ENCODE peak calls at places on chromosomes 1 and 21, in ten cellular contexts. I is A549, W is Calu3, F is lung, J is WTC11, R is GM12865, T is right lobe of liver, N is ovary, O is endothelial cell, P is AG10803. A is an unnamed sample.

GRCh38 chr1:23525558-23526174 is 5.4 kb downstream of the E2F2 start:
- DNase-seq in I (no peak), W (no peak), F (no peak), J (no peak), R (peak), T (no peak), N (no peak), O (no peak), P (no peak), A (no peak)

GRCh38 chr1:55286851-55287602 is 71.9 kb upstream of the USP24 start:
- DNase-seq in I (no peak), W (no peak), F (no peak), J (no peak), R (peak), T (no peak), N (no peak), O (no peak), P (no peak), A (no peak)

GRCh38 chr1:19009882-19010321 is 53.4 kb upstream of the IFFO2 start:
- DNase-seq in I (peak), W (peak), F (no peak), J (peak), R (no peak), T (no peak), N (no peak), O (no peak), P (peak), A (no peak)

GRCh38 chr1:27391511-27392095 is 819 bp upstream of the GPR3 start:
- DNase-seq in I (no peak), W (peak), F (no peak), J (peak), R (no peak), T (no peak), N (peak), O (no peak), P (no peak), A (no peak)

GRCh38 chr1:167650266-167651160 is 20.5 kb downstream of the RCSD1 start:
- DNase-seq in I (no peak), W (no peak), F (no peak), J (no peak), R (peak), T (no peak), N (no peak), O (no peak), P (no peak), A (no peak)

GRCh38 chr21:35138665-35139381 is 89.7 kb upstream of the RUNX1 start:
- DNase-seq in I (no peak), W (peak), F (no peak), J (no peak), R (peak), T (no peak), N (no peak), O (no peak), P (peak), A (peak)

GRCh38 chr1:70518106-70518505 is 107.0 kb downstream of the CTH start:
- DNase-seq in I (no peak), W (no peak), F (no peak), J (no peak), R (no peak), T (no peak), N (no peak), O (no peak), P (no peak), A (no peak)

GRCh38 chr1:80722611-80723010 is 1078.1 kb upstream of the ADGRL2 start:
- DNase-seq in I (no peak), W (no peak), F (no peak), J (no peak), R (no peak), T (no peak), N (no peak), O (no peak), P (no peak), A (no peak)

GRCh38 chr1:157170677-157171515 is 32.7 kb upstream of the ETV3 start:
- DNase-seq in I (peak), W (peak), F (peak), J (peak), R (peak), T (no peak), N (no peak), O (peak), P (peak), A (no peak)

GRCh38 chr1:30188329-30188728 is 535.1 kb downstream of the MATN1 start:
- DNase-seq in I (no peak), W (no peak), F (peak), J (no peak), R (no peak), T (no peak), N (no peak), O (no peak), P (no peak), A (no peak)

GRCh38 chr1:94855307-94855700 is 35.1 kb downstream of the SLC44A3 start:
- DNase-seq in I (no peak), W (no peak), F (no peak), J (no peak), R (no peak), T (no peak), N (no peak), O (no peak), P (no peak), A (no peak)

GRCh38 chr1:32813941-32814739 is 3.0 kb downstream of the YARS1 start:
- DNase-seq in I (no peak), W (no peak), F (no peak), J (no peak), R (no peak), T (no peak), N (peak), O (no peak), P (no peak), A (no peak)

GRCh38 chr1:12436817-12437599 is 181.0 kb downstream of the DHRS3 start:
- DNase-seq in I (no peak), W (no peak), F (no peak), J (no peak), R (no peak), T (no peak), N (no peak), O (no peak), P (peak), A (no peak)

GRCh38 chr1:161185282-161185682 is 8.0 kb upstream of the B4GALT3 start:
- DNase-seq in I (no peak), W (no peak), F (peak), J (no peak), R (peak), T (peak), N (peak), O (no peak), P (peak), A (peak)

GRCh38 chr1:46197551-46198025 is 646 bp downstream of the POMGNT1 start:
- DNase-seq in I (no peak), W (no peak), F (no peak), J (no peak), R (no peak), T (no peak), N (no peak), O (no peak), P (peak), A (no peak)

GRCh38 chr1:3366181-3367051 is 88.0 kb upstream of the ARHGEF16 start:
- DNase-seq in I (no peak), W (peak), F (no peak), J (no peak), R (no peak), T (no peak), N (no peak), O (no peak), P (no peak), A (no peak)

GRCh38 chr1:67211589-67212563 is 45.6 kb downstream of the IL23R start:
- DNase-seq in I (peak), W (peak), F (no peak), J (peak), R (peak), T (no peak), N (no peak), O (peak), P (peak), A (no peak)

GRCh38 chr1:245500546-245500945 is 345.8 kb downstream of the KIF26B start:
- DNase-seq in I (no peak), W (peak), F (no peak), J (no peak), R (no peak), T (no peak), N (no peak), O (no peak), P (peak), A (no peak)

GRCh38 chr21:45162115-45162514 is 87.7 kb downstream of the ADARB1 start:
- DNase-seq in I (no peak), W (no peak), F (peak), J (no peak), R (no peak), T (peak), N (no peak), O (no peak), P (no peak), A (no peak)

GRCh38 chr1:246136477-246136876 is 370.6 kb downstream of the SMYD3 start:
- DNase-seq in I (no peak), W (no peak), F (no peak), J (no peak), R (no peak), T (no peak), N (no peak), O (no peak), P (no peak), A (no peak)

GRCh38 chr1:232574867-232575523 is 54.9 kb downstream of the SIPA1L2 start:
- DNase-seq in I (no peak), W (no peak), F (no peak), J (no peak), R (no peak), T (no peak), N (no peak), O (no peak), P (no peak), A (no peak)

DNA sequence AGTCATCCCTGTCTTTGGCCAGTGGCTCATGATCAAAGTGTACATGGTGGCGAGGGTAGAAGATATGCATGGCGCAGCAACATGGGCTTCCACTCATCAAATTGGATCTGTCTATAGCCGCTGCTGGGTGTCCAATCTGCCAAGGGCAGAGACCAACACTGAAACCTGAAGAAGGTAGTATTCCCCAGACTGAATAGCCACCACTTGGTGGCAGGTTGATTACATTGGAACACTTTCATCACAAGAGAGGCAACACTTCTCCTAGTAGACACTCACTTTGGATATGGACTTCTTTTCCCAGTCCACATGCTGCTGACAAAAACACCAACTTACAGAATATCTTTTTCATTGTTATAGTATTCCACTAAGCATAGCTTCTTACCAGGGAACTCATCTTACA is 22.4 kb upstream of the PPM1J start:
- DNase-seq in I (no peak), W (no peak), F (no peak), J (no peak), R (no peak), T (no peak), N (no peak), O (no peak), P (no peak), A (no peak)
- TF ChIP-seq CTCF in I (no peak), W (no peak), F (no peak), J (no peak), R (no peak), T (no peak), N (no peak), O (no peak), P (no peak), A (no peak)

GRCh38 chr1:115476616-115477015 is 138.6 kb upstream of the NGF start:
- DNase-seq in I (no peak), W (no peak), F (no peak), J (no peak), R (no peak), T (no peak), N (no peak), O (no peak), P (peak), A (no peak)
- TF ChIP-seq CTCF in I (peak), W (no peak), F (no peak), J (no peak), R (no peak), T (peak), N (no peak), O (no peak), P (peak), A (no peak)

GRCh38 chr1:20090641-20091040 is 20.6 kb downstream of the PLA2G5 start:
- DNase-seq in I (no peak), W (no peak), F (no peak), J (no peak), R (no peak), T (no peak), N (no peak), O (no peak), P (no peak), A (no peak)

GRCh38 chr1:20090119-20090518 is 20.1 kb downstream of the PLA2G5 start:
- DNase-seq in I (no peak), W (no peak), F (no peak), J (no peak), R (no peak), T (no peak), N (no peak), O (no peak), P (no peak), A (no peak)

GRCh38 chr1:20086800-20087199 is 16.8 kb downstream of the PLA2G5 start:
- DNase-seq in I (no peak), W (no peak), F (no peak), J (no peak), R (no peak), T (no peak), N (no peak), O (no peak), P (no peak), A (no peak)

GRCh38 chr1:20089328-20090077 is 19.5 kb downstream of the PLA2G5 start:
- DNase-seq in I (peak), W (no peak), F (no peak), J (peak), R (no peak), T (no peak), N (no peak), O (no peak), P (no peak), A (no peak)

GRCh38 chr1:20087668-20088067 is 17.7 kb downstream of the PLA2G5 start:
- DNase-seq in I (peak), W (no peak), F (no peak), J (peak), R (peak), T (no peak), N (no peak), O (no peak), P (no peak), A (no peak)
- TF ChIP-seq CTCF in I (no peak), W (no peak), F (no peak), J (peak), R (peak), T (no peak), N (no peak), O (peak), P (peak), A (peak)

GRCh38 chr1:214658785-214659184 is 55.8 kb downstream of the CENPF start:
- DNase-seq in I (no peak), W (peak), F (no peak), J (peak), R (no peak), T (no peak), N (no peak), O (peak), P (peak), A (no peak)
- TF ChIP-seq CTCF in I (peak), W (no peak), F (no peak), J (no peak), R (peak), T (peak), N (no peak), O (no peak), P (peak), A (no peak)